ENCODE peak calls at places on chromosomes 6 and 20, in seven cellular contexts. One of them, this sample, is unnamed.

GRCh38 chr6:44043479-44044153 is 83.6 kb downstream of the MRPL14 start:
- DNase-seq in naive B cell: no peak
- DNase-seq in NCI-H187: no peak
- DNase-seq in COR-L47: no peak
- DNase-seq in MM.1S: no peak
- DNase-seq in Ammon's horn: no peak
- DNase-seq in NCI-H1436 treated with DMSO at 0.1 percent for 48 hours: no peak
- DNase-seq in this sample: no peak

GRCh38 chr6:36235309-36235708 is 34.6 kb upstream of the PNPLA1 start:
- DNase-seq in naive B cell: no peak
- DNase-seq in NCI-H187: no peak
- DNase-seq in COR-L47: no peak
- DNase-seq in MM.1S: peak
- DNase-seq in Ammon's horn: no peak
- DNase-seq in NCI-H1436 treated with DMSO at 0.1 percent for 48 hours: no peak
- DNase-seq in this sample: no peak

GRCh38 chr6:113936093-113936934 is 34.6 kb downstream of the HDAC2 start:
- DNase-seq in naive B cell: peak
- DNase-seq in NCI-H187: peak
- DNase-seq in COR-L47: peak
- DNase-seq in MM.1S: peak
- DNase-seq in Ammon's horn: peak
- DNase-seq in NCI-H1436 treated with DMSO at 0.1 percent for 48 hours: peak
- DNase-seq in this sample: peak

GRCh38 chr6:156984178-156984738 is 207.1 kb downstream of the ARID1B start:
- DNase-seq in naive B cell: no peak
- DNase-seq in NCI-H187: no peak
- DNase-seq in COR-L47: no peak
- DNase-seq in MM.1S: no peak
- DNase-seq in Ammon's horn: no peak
- DNase-seq in NCI-H1436 treated with DMSO at 0.1 percent for 48 hours: no peak
- DNase-seq in this sample: no peak

GRCh38 chr6:169046483-169047192 is 207.0 kb downstream of the THBS2 start:
- DNase-seq in naive B cell: no peak
- DNase-seq in NCI-H187: no peak
- DNase-seq in COR-L47: no peak
- DNase-seq in MM.1S: no peak
- DNase-seq in Ammon's horn: no peak
- DNase-seq in NCI-H1436 treated with DMSO at 0.1 percent for 48 hours: no peak
- DNase-seq in this sample: no peak

GRCh38 chr20:64038579-64039292 is 2.8 kb downstream of the C20orf204 start:
- DNase-seq in naive B cell: peak
- DNase-seq in NCI-H187: peak
- DNase-seq in COR-L47: peak
- DNase-seq in MM.1S: peak
- DNase-seq in Ammon's horn: peak
- DNase-seq in NCI-H1436 treated with DMSO at 0.1 percent for 48 hours: no peak
- DNase-seq in this sample: no peak

GRCh38 chr6:28188111-28188979 is 36.7 kb upstream of the ZSCAN9 start:
- DNase-seq in naive B cell: no peak
- DNase-seq in NCI-H187: no peak
- DNase-seq in COR-L47: no peak
- DNase-seq in MM.1S: no peak
- DNase-seq in Ammon's horn: no peak
- DNase-seq in NCI-H1436 treated with DMSO at 0.1 percent for 48 hours: no peak
- DNase-seq in this sample: no peak

GRCh38 chr6:35948725-35949124 is 27.8 kb upstream of the SRPK1 start:
- DNase-seq in naive B cell: no peak
- DNase-seq in NCI-H187: no peak
- DNase-seq in COR-L47: no peak
- DNase-seq in MM.1S: peak
- DNase-seq in Ammon's horn: no peak
- DNase-seq in NCI-H1436 treated with DMSO at 0.1 percent for 48 hours: no peak
- DNase-seq in this sample: no peak

GRCh38 chr20:11387189-11387754 is 530.4 kb upstream of the BTBD3 start:
- DNase-seq in naive B cell: no peak
- DNase-seq in NCI-H187: no peak
- DNase-seq in COR-L47: no peak
- DNase-seq in MM.1S: no peak
- DNase-seq in Ammon's horn: no peak
- DNase-seq in NCI-H1436 treated with DMSO at 0.1 percent for 48 hours: no peak
- DNase-seq in this sample: no peak

This sample was measured in NCI-H748 treated with DMSO at 0.1 percent for 48 hours.